ENCODE peak calls at places on chromosomes 3 and 15, in four cellular contexts. J is MM.1S, B is A549, F is astrocyte. P is an unnamed sample.
A peak's percentile ranks its signal among the peaks of the same experiment; 100 is the strongest.

GRCh38 chr3:174498638-174499037 is 360.5 kb upstream of the NAALADL2 start:
- DNase-seq in F (peak; percentile 42), J (no peak), B (no peak), P (no peak)

GRCh38 chr15:42591238-42591936 is 16.0 kb downstream of the STARD9 start:
- DNase-seq in J (no peak), F (peak; percentile 40), B (peak; percentile 28), P (peak; percentile 36)

GRCh38 chr3:5389057-5389456 is 201.6 kb downstream of the EDEM1 start:
- DNase-seq in F (no peak), B (peak; percentile 20), J (no peak), P (peak; percentile 44)

GRCh38 chr3:35483131-35483530 is 156.2 kb upstream of the ARPP21 start:
- DNase-seq in J (no peak), F (no peak), B (no peak), P (no peak)

GRCh38 chr15:86849563-86849962 is 769.9 kb downstream of the AGBL1 start:
- DNase-seq in J (no peak), B (no peak), F (no peak), P (no peak)

GRCh38 chr15:25862469-25863066 is 559 bp downstream of the ATP10A start:
- DNase-seq in J (no peak), F (no peak), B (peak; percentile 53), P (peak; percentile 51)

GRCh38 chr3:193922034-193922774 is 213.7 kb upstream of the HES1 start:
- DNase-seq in J (no peak), F (no peak), B (no peak), P (no peak)

GRCh38 chr15:65414841-65415621 is 7.7 kb downstream of the IGDCC4 start:
- DNase-seq in F (peak; percentile 57), B (peak; percentile 68), J (no peak), P (peak; percentile 82)

GRCh38 chr3:13399603-13400002 is 20.5 kb downstream of the NUP210 start:
- DNase-seq in B (no peak), J (no peak), F (no peak), P (no peak)

GRCh38 chr3:152257246-152258074 is 11.3 kb upstream of the MBNL1 start:
- DNase-seq in B (no peak), J (no peak), F (no peak), P (no peak)

GRCh38 chr3:12656193-12656592 is 7.7 kb downstream of the RAF1 start:
- DNase-seq in B (no peak), J (no peak), F (no peak), P (no peak)

GRCh38 chr3:123652346-123652984 is 67.6 kb upstream of the HACD2 start:
- DNase-seq in J (peak; percentile 44), B (peak; percentile 58), F (peak; percentile 34), P (peak; percentile 89)

GRCh38 chr3:119559441-119559963 is at the start of gene CD80:
- DNase-seq in B (peak; percentile 79), J (peak; percentile 71), F (peak; percentile 21), P (peak; percentile 69)

GRCh38 chr15:89912145-89912673 is 543 bp downstream of the ARPIN start:
- DNase-seq in F (no peak), J (no peak), B (peak; percentile 44), P (peak; percentile 51)

GRCh38 chr3:46661776-46662766 is 31.4 kb downstream of the ALS2CL start:
- DNase-seq in F (no peak), B (no peak), J (no peak), P (no peak)

GRCh38 chr3:54541369-54541768 is 386.5 kb downstream of the LRTM1 start:
- DNase-seq in J (no peak), F (no peak), B (no peak), P (no peak)

GRCh38 chr3:52286777-52287110 is 884 bp upstream of the GLYCTK start:
- DNase-seq in J (no peak), B (no peak), F (peak; percentile 25), P (no peak)

GRCh38 chr3:155972885-155973584 is 102.6 kb downstream of the GMPS start:
- DNase-seq in F (no peak), B (no peak), J (no peak), P (no peak)

GRCh38 chr3:71173421-71173975 is 410.0 kb downstream of the FOXP1 start:
- DNase-seq in J (no peak), F (peak; percentile 92), B (no peak), P (no peak)

GRCh38 chr15:33729648-33730047 is 238.6 kb upstream of the CHRM5 start:
- DNase-seq in J (no peak), F (no peak), B (peak; percentile 36), P (peak; percentile 41)

GRCh38 chr3:16090711-16091110 is 83.8 kb upstream of the GALNT15 start:
- DNase-seq in B (no peak), J (no peak), F (no peak), P (no peak)

GRCh38 chr3:43102773-43103480 is 3.0 kb downstream of the POMGNT2 start:
- DNase-seq in F (no peak), J (no peak), B (no peak), P (peak; percentile 45)
- TF ChIP-seq CTCF in F (no peak), J (no peak), B (no peak), P (no peak)

GRCh38 chr15:70741677-70742293 is 21.6 kb downstream of the UACA start:
- DNase-seq in B (peak; percentile 64), J (no peak), F (peak; percentile 48), P (no peak)

GRCh38 chr15:70742928-70743327 is 20.4 kb downstream of the UACA start:
- DNase-seq in B (peak; percentile 31), F (peak; percentile 29), J (no peak), P (no peak)

GRCh38 chr15:70741107-70741511 is 22.2 kb downstream of the UACA start:
- DNase-seq in J (no peak), B (peak; percentile 76), F (peak; percentile 72), P (peak; percentile 65)
- H3K4me2 ChIP-seq in J (no peak overlapping the region), B (peak overlapping the region; percentile 75), F (peak overlapping the region; percentile 35), P (peak overlapping the region; percentile 21)

DNA sequence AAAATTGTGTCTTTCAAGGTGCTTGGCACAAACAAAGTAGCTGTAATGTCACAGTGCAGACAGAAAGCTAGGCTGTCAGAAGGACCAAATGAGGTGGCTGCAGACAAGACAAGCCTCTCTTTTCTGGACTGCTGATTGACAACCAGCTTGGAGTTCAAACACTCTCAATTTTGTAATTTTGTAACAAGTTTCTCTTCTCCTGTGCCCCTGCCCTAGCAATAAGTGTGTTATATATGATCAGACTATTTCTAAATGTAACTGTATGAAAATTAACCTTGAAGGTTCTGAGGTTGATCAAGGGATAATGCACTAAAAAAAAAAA is 172.0 kb downstream of the P3H2 start:
- DNase-seq in J (no peak), F (no peak), B (no peak), P (no peak)
- TF ChIP-seq CTCF in J (no peak), F (no peak), B (peak; percentile 6), P (no peak)

GRCh38 chr3:90011136-90011535 is 903.7 kb downstream of the EPHA3 start:
- DNase-seq in F (peak; percentile 12), J (no peak), B (no peak), P (peak; percentile 17)
- H3K4me2 ChIP-seq in F (peak overlapping the region; percentile 54), J (no peak overlapping the region), B (no peak overlapping the region), P (peak overlapping the region; percentile 65)

GRCh38 chr3:141466633-141467169 is 20.1 kb upstream of the RASA2 start:
- DNase-seq in J (no peak), B (no peak), F (no peak), P (no peak)

GRCh38 chr3:141462176-141462859 is 24.5 kb upstream of the RASA2 start:
- DNase-seq in F (no peak), B (no peak), J (no peak), P (no peak)

GRCh38 chr3:141469712-141470111 is 17.1 kb upstream of the RASA2 start:
- DNase-seq in B (no peak), F (peak; percentile 30), J (no peak), P (no peak)

GRCh38 chr3:141460097-141460704 is 26.6 kb upstream of the RASA2 start:
- DNase-seq in J (peak; percentile 86), B (peak; percentile 86), F (peak; percentile 61), P (peak; percentile 92)

GRCh38 chr3:141465221-141465620 is 21.6 kb upstream of the RASA2 start:
- DNase-seq in B (no peak), F (no peak), J (no peak), P (no peak)
- TF ChIP-seq CTCF in B (peak; percentile 46), F (peak; percentile 16), J (no peak), P (peak; percentile 49)

DNA sequence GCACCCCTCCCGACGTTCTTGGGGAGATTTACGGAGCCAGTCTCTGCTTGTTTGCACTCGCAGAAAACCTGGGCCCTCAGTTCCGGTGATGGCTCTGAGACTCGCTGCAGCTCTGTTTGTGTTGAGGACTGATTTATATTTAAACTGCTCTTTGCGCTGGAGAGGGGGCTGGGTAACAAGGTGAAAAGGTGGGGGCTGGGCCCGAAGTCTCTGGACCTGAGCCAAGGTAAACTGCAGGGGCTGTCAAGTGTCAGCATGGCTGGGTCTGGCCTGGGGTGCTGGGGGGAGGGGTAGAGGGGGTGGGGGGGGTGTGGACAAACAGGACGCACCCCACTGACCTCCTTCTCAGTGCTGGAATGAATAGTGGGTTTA is 643 bp upstream of the SLCO2A1 start:
- DNase-seq in B (no peak), J (no peak), F (no peak), P (peak; percentile 69)
- H3K4me2 ChIP-seq in B (peak overlapping the region; percentile 99), J (no peak overlapping the region), F (peak overlapping the region; percentile 99), P (peak overlapping the region; percentile 100)

GRCh38 chr3:44926172-44926571 is 49.8 kb downstream of the ZDHHC3 start:
- DNase-seq in F (no peak), B (no peak), J (no peak), P (no peak)
- TF ChIP-seq CTCF in F (no peak), B (no peak), J (no peak), P (no peak)

GRCh38 chr3:94494992-94495391 is 432.1 kb downstream of the NSUN3 start:
- DNase-seq in J (no peak), B (no peak), F (no peak), P (no peak)

DNA sequence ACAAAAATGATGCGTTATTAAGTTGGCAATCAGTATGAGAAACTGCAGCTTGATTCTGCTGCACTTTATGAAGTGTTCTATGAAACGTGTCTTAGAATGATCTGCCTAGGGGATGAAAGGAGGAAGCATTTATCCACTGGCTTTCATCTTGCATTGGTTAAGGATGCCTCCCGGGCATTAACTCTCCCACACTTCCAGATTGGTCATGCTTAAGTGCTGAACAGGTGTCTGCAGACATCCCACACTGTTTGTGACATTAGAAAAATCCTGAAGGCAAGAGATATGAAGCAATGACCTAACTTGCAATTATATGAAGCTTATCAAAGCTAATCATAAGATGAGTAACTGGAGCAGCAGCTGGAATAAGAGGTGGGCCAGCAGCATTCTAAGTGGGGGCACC is 437.3 kb downstream of the NSUN3 start:
- DNase-seq in J (no peak), B (no peak), F (no peak), P (no peak)
- H3K4me2 ChIP-seq in J (no peak overlapping the region), B (no peak overlapping the region), F (no peak overlapping the region), P (no peak overlapping the region)

DNA sequence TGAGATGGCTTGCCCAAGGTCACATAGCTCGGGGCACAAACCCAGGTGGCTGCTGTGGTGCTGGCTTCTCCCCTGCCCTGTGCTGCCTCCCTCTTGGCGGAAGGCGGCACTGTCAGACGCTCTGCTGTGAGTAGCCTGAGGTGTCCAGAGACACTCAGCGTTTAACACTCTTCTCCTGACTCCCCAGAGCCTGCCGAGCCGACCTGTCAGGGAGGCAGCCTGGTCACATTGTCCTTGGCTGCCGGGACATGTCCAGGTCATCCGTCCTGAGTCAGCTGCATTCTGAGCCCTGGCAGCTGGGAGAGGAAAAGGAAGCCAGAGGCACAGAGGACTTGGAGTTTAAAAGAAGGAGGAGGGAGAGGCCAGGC is 4.7 kb downstream of the LMAN1L start:
- DNase-seq in B (no peak), F (no peak), J (no peak), P (peak; percentile 48)
- TF ChIP-seq CTCF in B (no peak), F (no peak), J (peak; percentile 12), P (peak; percentile 18)

GRCh38 chr3:32097768-32098167 is 8.7 kb upstream of the GPD1L start:
- DNase-seq in F (no peak), J (peak; percentile 57), B (no peak), P (no peak)
- H3K4me2 ChIP-seq in F (no peak overlapping the region), J (no peak overlapping the region), B (no peak overlapping the region), P (no peak overlapping the region)